ENCODE peak calls at places on chromosomes 3 and 15, in eight cellular contexts. P is cerebellar cortex, I is amniotic epithelial cell, R is EL, G is ovary, F is frontal cortex, E is T-helper 1 cell, Z is AG09309. H is an unnamed sample.

GRCh38 chr3:171953300-171954022 is 85.9 kb upstream of the FNDC3B start:
- DNase-seq in P (no peak), I (no peak), R (peak; percentile 31), G (no peak), F (no peak), E (no peak), Z (no peak), H (no peak)

GRCh38 chr3:21290557-21290956 is 460.5 kb downstream of the ZNF385D start:
- DNase-seq in P (no peak), I (no peak), R (no peak), G (no peak), F (no peak), E (no peak), Z (no peak), H (no peak)

GRCh38 chr3:125280966-125281365 is 68.4 kb upstream of the SLC12A8 start:
- DNase-seq in P (peak; percentile 39), I (peak; percentile 54), R (peak; percentile 67), G (no peak), F (peak; percentile 4), E (no peak), Z (no peak), H (no peak)

GRCh38 chr15:73852507-73852906 is 20.9 kb upstream of the TBC1D21 start:
- DNase-seq in P (no peak), I (no peak), R (no peak), G (no peak), F (no peak), E (no peak), Z (no peak), H (no peak)

GRCh38 chr3:143124683-143125520 is 5.3 kb downstream of the CHST2 start:
- DNase-seq in P (no peak), I (no peak), R (no peak), G (no peak), F (no peak), E (no peak), Z (no peak), H (no peak)

GRCh38 chr3:137116619-137117018 is 158.8 kb downstream of the IL20RB start:
- DNase-seq in P (no peak), I (peak; percentile 28), R (no peak), G (no peak), F (no peak), E (no peak), Z (no peak), H (no peak)

GRCh38 chr3:128293930-128294329 is 140.6 kb downstream of the EEFSEC start:
- DNase-seq in P (no peak), I (no peak), R (no peak), G (no peak), F (no peak), E (no peak), Z (no peak), H (no peak)

GRCh38 chr15:99168601-99169580 is 64.0 kb downstream of the SYNM start:
- DNase-seq in P (no peak), I (no peak), R (no peak), G (no peak), F (no peak), E (no peak), Z (no peak), H (no peak)

GRCh38 chr15:74983725-74984231 is 11.6 kb upstream of the SCAMP5 start:
- DNase-seq in P (no peak), I (no peak), R (no peak), G (no peak), F (no peak), E (no peak), Z (no peak), H (no peak)

GRCh38 chr15:31238906-31239305 is 87.7 kb upstream of the KLF13 start:
- DNase-seq in P (no peak), I (no peak), R (no peak), G (no peak), F (no peak), E (no peak), Z (no peak), H (no peak)

GRCh38 chr3:133209871-133210550 is 171.8 kb downstream of the TMEM108 start:
- DNase-seq in P (no peak), I (peak; percentile 14), R (peak; percentile 51), G (no peak), F (no peak), E (no peak), Z (peak; percentile 61), H (no peak)

GRCh38 chr3:135623558-135623957 is 342.0 kb upstream of the PPP2R3A start:
- DNase-seq in P (no peak), I (no peak), R (no peak), G (no peak), F (no peak), E (no peak), Z (no peak), H (no peak)

GRCh38 chr15:85479071-85479647 is 98.8 kb downstream of the AKAP13 start:
- DNase-seq in P (no peak), I (peak; percentile 78), R (peak; percentile 85), G (no peak), F (no peak), E (no peak), Z (peak; percentile 46), H (peak; percentile 49)

GRCh38 chr3:57942872-57943283 is 65.3 kb upstream of the FLNB start:
- DNase-seq in P (peak; percentile 65), I (no peak), R (no peak), G (no peak), F (no peak), E (no peak), Z (no peak), H (no peak)

GRCh38 chr15:40420071-40420713 is 14.6 kb downstream of the IVD start:
- DNase-seq in P (no peak), I (no peak), R (no peak), G (peak; percentile 47), F (no peak), E (no peak), Z (no peak), H (no peak)

GRCh38 chr3:57409471-57409870 is 117.0 kb upstream of the ASB14 start:
- DNase-seq in P (no peak), I (no peak), R (no peak), G (no peak), F (no peak), E (no peak), Z (no peak), H (no peak)

GRCh38 chr3:71692139-71692538 is 33.1 kb downstream of the EIF4E3 start:
- DNase-seq in P (no peak), I (no peak), R (no peak), G (no peak), F (no peak), E (no peak), Z (no peak), H (no peak)

GRCh38 chr3:139297588-139298311 is 46.1 kb upstream of the MRPS22 start:
- DNase-seq in P (no peak), I (peak; percentile 29), R (no peak), G (no peak), F (no peak), E (no peak), Z (no peak), H (no peak)

GRCh38 chr3:70811880-70812279 is 499.4 kb upstream of the MDFIC2 start:
- DNase-seq in P (no peak), I (peak; percentile 90), R (no peak), G (no peak), F (no peak), E (no peak), Z (peak; percentile 61), H (no peak)

GRCh38 chr3:9934235-9934621 is 594 bp downstream of the CRELD1 start:
- DNase-seq in P (no peak), I (peak; percentile 48), R (no peak), G (no peak), F (no peak), E (no peak), Z (no peak), H (no peak)

GRCh38 chr3:123620338-123620737 is 35.5 kb upstream of the HACD2 start:
- DNase-seq in P (no peak), I (peak; percentile 24), R (no peak), G (peak; percentile 59), F (peak; percentile 42), E (no peak), Z (no peak), H (no peak)

GRCh38 chr3:115638991-115639390 is 15.7 kb downstream of the GAP43 start:
- DNase-seq in P (peak; percentile 81), I (no peak), R (no peak), G (no peak), F (no peak), E (no peak), Z (no peak), H (no peak)

GRCh38 chr15:66723826-66724731 is 22.0 kb downstream of the SMAD6 start:
- DNase-seq in P (no peak), I (peak; percentile 87), R (no peak), G (no peak), F (no peak), E (no peak), Z (no peak), H (no peak)

GRCh38 chr15:80228959-80229610 is 22.9 kb downstream of the CTXND1 start:
- DNase-seq in P (no peak), I (peak; percentile 54), R (peak; percentile 31), G (no peak), F (no peak), E (no peak), Z (no peak), H (no peak)

GRCh38 chr15:81820236-81820635 is 225.6 kb downstream of the MEX3B start:
- DNase-seq in P (no peak), I (no peak), R (no peak), G (no peak), F (no peak), E (no peak), Z (no peak), H (no peak)

GRCh38 chr3:32882603-32883025 is 64.8 kb downstream of the TRIM71 start:
- DNase-seq in P (no peak), I (no peak), R (no peak), G (no peak), F (no peak), E (no peak), Z (no peak), H (no peak)

GRCh38 chr3:83873550-83873949 is 1085.2 kb upstream of the CADM2 start:
- DNase-seq in P (no peak), I (no peak), R (no peak), G (no peak), F (no peak), E (no peak), Z (no peak), H (no peak)

GRCh38 chr15:99450896-99451358 is 114.9 kb upstream of the MEF2A start:
- DNase-seq in P (no peak), I (peak; percentile 75), R (no peak), G (peak; percentile 54), F (no peak), E (no peak), Z (no peak), H (no peak)

GRCh38 chr3:37243811-37244748 is 69.7 kb upstream of the LRRFIP2 start:
- DNase-seq in P (peak; percentile 57), I (peak; percentile 51), R (peak; percentile 88), G (peak; percentile 56), F (peak; percentile 41), E (peak; percentile 16), Z (peak; percentile 46), H (peak; percentile 64)

GRCh38 chr3:108006901-108007331 is 83.9 kb downstream of the CD47 start:
- DNase-seq in P (peak; percentile 44), I (no peak), R (no peak), G (no peak), F (no peak), E (no peak), Z (no peak), H (no peak)

GRCh38 chr3:192879346-192880031 is 38.2 kb downstream of the MB21D2 start:
- DNase-seq in P (no peak), I (peak; percentile 99), R (peak; percentile 100), G (peak; percentile 20), F (no peak), E (no peak), Z (peak; percentile 97), H (peak; percentile 89)

GRCh38 chr15:82158811-82159210 is 103.7 kb downstream of the EFL1 start:
- DNase-seq in P (no peak), I (peak; percentile 35), R (no peak), G (no peak), F (no peak), E (no peak), Z (no peak), H (no peak)

GRCh38 chr3:43180027-43180426 is 74.1 kb upstream of the POMGNT2 start:
- DNase-seq in P (no peak), I (peak; percentile 78), R (peak; percentile 93), G (no peak), F (no peak), E (no peak), Z (peak; percentile 51), H (peak; percentile 57)

GRCh38 chr3:8988791-8989558 is 25.7 kb upstream of the RAD18 start:
- DNase-seq in P (no peak), I (no peak), R (no peak), G (no peak), F (no peak), E (no peak), Z (no peak), H (no peak)

H was measured in HTR-8/SVneo.